ENCODE peak calls at places on chromosomes 1 and 21, in five cellular contexts. One of them, this sample, is unnamed.
A peak's percentile ranks its signal among the peaks of the same experiment; 100 is the strongest.

GRCh38 chr1:174040387-174040786 is 18.2 kb upstream of the RC3H1 start:
- DNase-seq in mucosa of gallbladder: peak; percentile 40
- DNase-seq in HS-5: peak; percentile 88
- DNase-seq in aorta: no peak
- DNase-seq in GM23248: peak; percentile 94
- DNase-seq in this sample: no peak

GRCh38 chr1:1081311-1082238 is 7.5 kb upstream of the RNF223 start:
- DNase-seq in aorta: peak; percentile 76
- DNase-seq in GM23248: no peak
- DNase-seq in mucosa of gallbladder: no peak
- DNase-seq in HS-5: no peak
- DNase-seq in this sample: peak; percentile 43

GRCh38 chr1:3954391-3955160 is 54.5 kb upstream of the C1orf174 start:
- DNase-seq in GM23248: no peak
- DNase-seq in HS-5: no peak
- DNase-seq in mucosa of gallbladder: no peak
- DNase-seq in aorta: no peak
- DNase-seq in this sample: no peak

GRCh38 chr1:100414693-100415092 is 62.4 kb downstream of the CDC14A start:
- DNase-seq in HS-5: no peak
- DNase-seq in GM23248: no peak
- DNase-seq in mucosa of gallbladder: no peak
- DNase-seq in aorta: no peak
- DNase-seq in this sample: no peak

GRCh38 chr1:66540434-66541032 is 6.6 kb downstream of the SGIP1 start:
- DNase-seq in GM23248: peak; percentile 37
- DNase-seq in mucosa of gallbladder: no peak
- DNase-seq in HS-5: no peak
- DNase-seq in aorta: no peak
- DNase-seq in this sample: no peak

GRCh38 chr1:228087771-228088251 is 5.3 kb downstream of the ARF1 start:
- DNase-seq in mucosa of gallbladder: no peak
- DNase-seq in HS-5: peak; percentile 88
- DNase-seq in aorta: peak; percentile 84
- DNase-seq in GM23248: peak; percentile 92
- DNase-seq in this sample: peak; percentile 43

GRCh38 chr1:231841616-231842344 is 215.2 kb downstream of the DISC1 start:
- DNase-seq in aorta: no peak
- DNase-seq in GM23248: peak; percentile 84
- DNase-seq in HS-5: no peak
- DNase-seq in mucosa of gallbladder: no peak
- DNase-seq in this sample: no peak

GRCh38 chr21:38284221-38284620 is 27.4 kb downstream of the KCNJ15 start:
- DNase-seq in aorta: no peak
- DNase-seq in GM23248: no peak
- DNase-seq in mucosa of gallbladder: no peak
- DNase-seq in HS-5: no peak
- DNase-seq in this sample: no peak

GRCh38 chr1:178784131-178784536 is 59.1 kb downstream of the RALGPS2 start:
- DNase-seq in HS-5: no peak
- DNase-seq in GM23248: peak; percentile 3
- DNase-seq in mucosa of gallbladder: no peak
- DNase-seq in aorta: no peak
- DNase-seq in this sample: no peak

GRCh38 chr1:225746361-225747179 is 31.1 kb upstream of the SRP9 start:
- DNase-seq in aorta: peak; percentile 80
- DNase-seq in GM23248: peak; percentile 94
- DNase-seq in HS-5: peak; percentile 76
- DNase-seq in mucosa of gallbladder: peak; percentile 81
- DNase-seq in this sample: peak; percentile 78

GRCh38 chr1:240401721-240402120 is 210.2 kb downstream of the GREM2 start:
- DNase-seq in aorta: no peak
- DNase-seq in GM23248: no peak
- DNase-seq in mucosa of gallbladder: no peak
- DNase-seq in HS-5: no peak
- DNase-seq in this sample: no peak

GRCh38 chr1:31441970-31442647 is 29.1 kb downstream of the SERINC2 start:
- DNase-seq in aorta: peak; percentile 67
- DNase-seq in GM23248: no peak
- DNase-seq in mucosa of gallbladder: no peak
- DNase-seq in HS-5: no peak
- DNase-seq in this sample: no peak

GRCh38 chr1:23198373-23198772 is 18.9 kb downstream of the HTR1D start:
- DNase-seq in mucosa of gallbladder: no peak
- DNase-seq in GM23248: peak; percentile 90
- DNase-seq in aorta: no peak
- DNase-seq in HS-5: peak; percentile 94
- DNase-seq in this sample: no peak

GRCh38 chr1:215133532-215133931 is 51.0 kb downstream of the KCNK2 start:
- DNase-seq in aorta: no peak
- DNase-seq in GM23248: no peak
- DNase-seq in mucosa of gallbladder: no peak
- DNase-seq in HS-5: no peak
- DNase-seq in this sample: no peak

GRCh38 chr21:24995206-24995605 is 612.1 kb downstream of the MRPL39 start:
- DNase-seq in GM23248: no peak
- DNase-seq in HS-5: no peak
- DNase-seq in aorta: no peak
- DNase-seq in mucosa of gallbladder: no peak
- DNase-seq in this sample: no peak

GRCh38 chr1:108729481-108729880 is 16.8 kb downstream of the FNDC7 start:
- DNase-seq in HS-5: no peak
- DNase-seq in mucosa of gallbladder: no peak
- DNase-seq in aorta: no peak
- DNase-seq in GM23248: no peak
- DNase-seq in this sample: no peak

GRCh38 chr1:33256701-33257387 is 552 bp downstream of the ZNF362 start:
- DNase-seq in HS-5: peak; percentile 32
- DNase-seq in aorta: peak; percentile 84
- DNase-seq in mucosa of gallbladder: peak; percentile 76
- DNase-seq in GM23248: peak; percentile 79
- DNase-seq in this sample: peak; percentile 82

GRCh38 chr1:103177146-103177850 is 69.0 kb upstream of the COL11A1 start:
- DNase-seq in mucosa of gallbladder: no peak
- DNase-seq in HS-5: no peak
- DNase-seq in aorta: no peak
- DNase-seq in GM23248: peak; percentile 20
- DNase-seq in this sample: no peak

GRCh38 chr1:92790081-92790480 is 5.2 kb upstream of the EVI5 start:
- DNase-seq in aorta: no peak
- DNase-seq in mucosa of gallbladder: no peak
- DNase-seq in GM23248: no peak
- DNase-seq in HS-5: no peak
- DNase-seq in this sample: no peak

GRCh38 chr1:87334351-87335174 is 5.9 kb downstream of the LMO4 start:
- DNase-seq in aorta: no peak
- DNase-seq in mucosa of gallbladder: peak; percentile 10
- DNase-seq in GM23248: peak; percentile 64
- DNase-seq in HS-5: no peak
- DNase-seq in this sample: no peak

GRCh38 chr1:43704838-43705237 is 2.5 kb upstream of the ST3GAL3 start:
- DNase-seq in HS-5: no peak
- DNase-seq in mucosa of gallbladder: no peak
- DNase-seq in aorta: no peak
- DNase-seq in GM23248: peak; percentile 75
- DNase-seq in this sample: no peak

GRCh38 chr1:90132306-90132705 is 137.4 kb downstream of the ZNF326 start:
- DNase-seq in GM23248: no peak
- DNase-seq in mucosa of gallbladder: no peak
- DNase-seq in aorta: no peak
- DNase-seq in HS-5: no peak
- DNase-seq in this sample: no peak

GRCh38 chr1:93878501-93878888 is 511 bp downstream of the DNTTIP2 start:
- DNase-seq in mucosa of gallbladder: peak; percentile 45
- DNase-seq in aorta: peak; percentile 80
- DNase-seq in GM23248: peak; percentile 80
- DNase-seq in HS-5: no peak
- DNase-seq in this sample: peak; percentile 69